ENCODE peak calls at places on chromosomes 5 and 9, in seven cellular contexts. G is transverse colon; I is fibroblast of pulmonary artery; V is right atrium auricular region; F is skeletal muscle cell; H is heart right ventricle; S is CD8-positive, alpha-beta T cell. B is an unnamed sample.

GRCh38 chr5:170362102-170362501 is 27.1 kb downstream of the KCNMB1 start:
- DNase-seq in F (no peak), G (no peak), H (peak), I (no peak), V (no peak), S (no peak), B (no peak)

GRCh38 chr5:82538339-82539034 is 260.3 kb upstream of the RPS23 start:
- DNase-seq in H (no peak), S (no peak), I (peak), G (no peak), V (no peak), F (no peak), B (no peak)

GRCh38 chr5:141084487-141084989 is 9.9 kb upstream of the PCDHB2 start:
- DNase-seq in S (peak), H (no peak), F (no peak), V (no peak), I (peak), G (peak), B (peak)

GRCh38 chr5:52007230-52007858 is 624.1 kb downstream of the ISL1 start:
- DNase-seq in G (no peak), H (no peak), S (no peak), I (peak), F (no peak), V (no peak), B (no peak)

GRCh38 chr5:36596756-36597155 is 9.7 kb upstream of the SLC1A3 start:
- DNase-seq in F (no peak), G (no peak), I (no peak), H (no peak), V (no peak), S (no peak), B (no peak)

GRCh38 chr9:33921967-33922895 is 105.3 kb downstream of the UBE2R2 start:
- DNase-seq in G (no peak), H (no peak), V (no peak), I (peak), S (no peak), F (no peak), B (no peak)

GRCh38 chr5:37771731-37772130 is 68.1 kb downstream of the GDNF start:
- DNase-seq in I (peak), S (no peak), F (peak), V (no peak), G (no peak), H (no peak), B (no peak)

GRCh38 chr9:16422114-16422513 is 448.4 kb downstream of the BNC2 start:
- DNase-seq in S (no peak), V (no peak), H (no peak), F (no peak), G (no peak), I (no peak), B (no peak)

GRCh38 chr5:118548761-118549160 is 439.6 kb downstream of the DTWD2 start:
- DNase-seq in H (no peak), S (no peak), I (peak), V (no peak), F (peak), G (no peak), B (no peak)

GRCh38 chr5:173535976-173536639 is 80.3 kb downstream of the BOD1 start:
- DNase-seq in G (no peak), I (peak), F (no peak), H (no peak), V (no peak), S (no peak), B (no peak)

GRCh38 chr9:124486778-124487490 is 20.3 kb downstream of the NR5A1 start:
- DNase-seq in I (no peak), F (no peak), V (no peak), G (no peak), H (no peak), S (no peak), B (no peak)

GRCh38 chr9:92187989-92188714 is 72.9 kb upstream of the SPTLC1 start:
- DNase-seq in I (no peak), F (no peak), G (no peak), S (no peak), H (no peak), V (no peak), B (no peak)

GRCh38 chr9:92395617-92396016 is 8.8 kb downstream of the OGN start:
- DNase-seq in V (no peak), F (no peak), G (no peak), H (no peak), S (no peak), I (no peak), B (no peak)

GRCh38 chr9:117715411-117715989 is 11.3 kb downstream of the TLR4 start:
- DNase-seq in G (no peak), I (peak), F (peak), S (no peak), H (no peak), V (no peak), B (no peak)

GRCh38 chr5:169272731-169273401 is 28.1 kb downstream of the SLIT3 start:
- DNase-seq in G (no peak), S (no peak), H (no peak), F (no peak), V (no peak), I (no peak), B (no peak)

GRCh38 chr9:113178087-113178486 is 27.3 kb downstream of the SLC31A2 start:
- DNase-seq in F (no peak), S (no peak), V (no peak), H (no peak), G (no peak), I (peak), B (no peak)

GRCh38 chr5:107469485-107469884 is 201.3 kb downstream of the EFNA5 start:
- DNase-seq in V (no peak), F (peak), S (no peak), H (no peak), I (peak), G (no peak), B (no peak)

GRCh38 chr5:127320032-127320945 is 29.7 kb downstream of the MEGF10 start:
- DNase-seq in G (no peak), F (no peak), S (no peak), H (no peak), V (no peak), I (peak), B (no peak)

GRCh38 chr5:141121563-141121962 is at the start of gene PCDHB4:
- DNase-seq in F (no peak), V (no peak), G (no peak), I (peak), S (no peak), H (no peak), B (no peak)

GRCh38 chr5:134008257-134008749 is 3.5 kb upstream of the VDAC1 start:
- DNase-seq in H (no peak), I (no peak), V (no peak), F (no peak), G (no peak), S (no peak), B (no peak)

GRCh38 chr5:43396762-43397304 is 15.4 kb downstream of the CCL28 start:
- DNase-seq in I (peak), S (peak), G (peak), V (peak), H (peak), F (no peak), B (peak)

GRCh38 chr5:173093597-173093996 is 37.4 kb downstream of the CREBRF start:
- DNase-seq in G (peak), S (no peak), I (no peak), V (no peak), H (no peak), F (no peak), B (no peak)

GRCh38 chr5:14818931-14819790 is 52.4 kb downstream of the ANKH start:
- DNase-seq in S (no peak), G (no peak), I (no peak), F (no peak), V (no peak), H (no peak), B (no peak)

GRCh38 chr9:114237781-114238180 is 82.4 kb downstream of the COL27A1 start:
- DNase-seq in G (no peak), S (no peak), H (no peak), V (no peak), F (no peak), I (no peak), B (no peak)

GRCh38 chr5:53418409-53418808 is 62.0 kb upstream of the FST start:
- DNase-seq in G (no peak), V (no peak), F (no peak), S (no peak), I (peak), H (no peak), B (no peak)

GRCh38 chr5:172683696-172684464 is 42.8 kb downstream of the NEURL1B start:
- DNase-seq in G (no peak), H (no peak), V (no peak), S (peak), I (no peak), F (no peak), B (no peak)

GRCh38 chr5:8234179-8234578 is 365.2 kb downstream of the MTRR start:
- DNase-seq in G (no peak), F (no peak), I (no peak), V (no peak), S (no peak), H (no peak), B (no peak)

GRCh38 chr5:8238080-8238479 is 369.1 kb downstream of the MTRR start:
- DNase-seq in I (no peak), V (no peak), F (no peak), G (no peak), S (no peak), H (no peak), B (no peak)

GRCh38 chr5:8229551-8229950 is 360.6 kb downstream of the MTRR start:
- DNase-seq in V (no peak), I (no peak), F (no peak), S (no peak), H (no peak), G (no peak), B (no peak)

DNA sequence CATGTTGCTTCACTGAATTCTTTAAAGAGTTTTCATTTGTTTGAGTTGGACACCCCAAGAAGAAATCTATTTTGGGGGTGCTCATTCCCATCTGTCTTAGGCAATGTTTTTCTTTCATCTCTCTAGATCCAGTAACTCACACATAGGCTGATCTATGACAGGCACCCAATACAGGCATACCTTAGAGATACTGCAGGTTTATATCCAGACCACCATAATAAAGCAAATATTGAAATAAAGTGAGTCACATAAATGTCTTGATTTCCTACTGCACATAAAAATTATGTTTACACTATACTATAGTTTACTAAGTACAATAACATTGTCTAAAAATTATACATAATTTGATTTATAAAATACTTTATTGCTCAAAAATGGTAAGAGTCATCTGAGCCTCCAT is 364.5 kb downstream of the MTRR start:
- DNase-seq in V (no peak), F (no peak), G (no peak), S (no peak), H (no peak), I (no peak), B (no peak)
- H3K4me3 ChIP-seq in V (no peak), F (no peak), G (no peak), S (no peak), H (no peak), I (no peak), B (no peak)

GRCh38 chr9:99108131-99108530 is 3.2 kb downstream of the TGFBR1 start:
- DNase-seq in G (no peak), I (no peak), V (no peak), S (no peak), F (no peak), H (no peak), B (no peak)
- H3K4me3 ChIP-seq in G (no peak), I (no peak), V (no peak), S (peak), F (no peak), H (no peak), B (no peak)

GRCh38 chr5:2753452-2754409 is 2.3 kb upstream of the IRX2 start:
- DNase-seq in I (no peak), F (no peak), V (no peak), S (no peak), G (no peak), H (no peak), B (no peak)
- H3K4me3 ChIP-seq in I (no peak), F (peak), V (no peak), S (no peak), G (no peak), H (no peak), B (no peak)

GRCh38 chr9:38064842-38065368 is 4.1 kb downstream of the SHB start:
- DNase-seq in I (no peak), S (no peak), F (no peak), H (no peak), G (no peak), V (no peak), B (no peak)
- H3K4me3 ChIP-seq in I (peak), S (no peak), F (no peak), H (no peak), G (no peak), V (no peak), B (no peak)

B was measured in tibial nerve.